ENCODE peak calls at places on chromosomes 4 and X, in five cellular contexts. N is GM10248, P is nephron progenitor cell, J is endothelial cell, A is bronchial epithelial cell. E is an unnamed sample.

GRCh38 chr4:48799157-48799556 is 19.1 kb upstream of the FRYL start:
- DNase-seq in N (no peak), A (no peak), J (no peak), P (no peak), E (no peak)

GRCh38 chr4:878796-879729 is 53.1 kb downstream of the GAK start:
- DNase-seq in N (no peak), J (no peak), P (no peak), A (no peak), E (no peak)

GRCh38 chrX:51893931-51894696 is 691 bp downstream of the MAGED1 start:
- DNase-seq in P (peak), A (no peak), N (no peak), J (peak), E (peak)

GRCh38 chr4:47326067-47326466 is 137.4 kb downstream of the COMMD8 start:
- DNase-seq in J (no peak), N (no peak), A (no peak), P (no peak), E (no peak)

GRCh38 chrX:128807367-128807766 is 715.9 kb downstream of the SMARCA1 start:
- DNase-seq in N (no peak), A (no peak), P (no peak), J (no peak), E (no peak)

GRCh38 chr4:68337004-68337403 is 12.9 kb downstream of the YTHDC1 start:
- DNase-seq in N (no peak), A (no peak), J (no peak), P (no peak), E (no peak)

GRCh38 chr4:86218721-86219481 is 141.0 kb downstream of the MAPK10 start:
- DNase-seq in A (peak), J (no peak), P (no peak), N (no peak), E (no peak)

GRCh38 chr4:172202480-172203076 is 389.4 kb downstream of the GALNTL6 start:
- DNase-seq in J (no peak), N (peak), P (no peak), A (peak), E (no peak)

GRCh38 chr4:100428051-100428450 is 89.8 kb downstream of the EMCN start:
- DNase-seq in P (no peak), J (no peak), N (no peak), A (peak), E (no peak)

GRCh38 chr4:179605196-179605595 is 2163.0 kb upstream of the AGA start:
- DNase-seq in P (no peak), J (no peak), A (no peak), N (no peak), E (no peak)

GRCh38 chr4:84324303-84324702 is 174.8 kb downstream of the NKX6-1 start:
- DNase-seq in P (no peak), N (no peak), A (no peak), J (no peak), E (no peak)

GRCh38 chr4:3280466-3280865 is 12.4 kb upstream of the RGS12 start:
- DNase-seq in N (no peak), P (no peak), A (no peak), J (no peak), E (no peak)

GRCh38 chrX:56397636-56398035 is 165.5 kb downstream of the KLF8 start:
- DNase-seq in P (no peak), N (no peak), A (no peak), J (no peak), E (no peak)

GRCh38 chr4:113691676-113692075 is 69.9 kb downstream of the CAMK2D start:
- DNase-seq in P (no peak), A (no peak), J (no peak), N (no peak), E (no peak)

GRCh38 chrX:46978341-46979291 is 66.4 kb downstream of the JADE3 start:
- DNase-seq in P (peak), J (peak), N (peak), A (peak), E (peak)

GRCh38 chrX:71545364-71545763 is 12.5 kb downstream of the OGT start:
- DNase-seq in P (no peak), A (no peak), J (no peak), N (no peak), E (no peak)

GRCh38 chrX:69387559-69388487 is 116.3 kb upstream of the NALF2 start:
- DNase-seq in A (peak), N (peak), J (peak), P (peak), E (peak)

GRCh38 chr4:136750898-136751297 is 781.4 kb downstream of the PCDH18 start:
- DNase-seq in N (no peak), P (no peak), J (no peak), A (peak), E (no peak)

GRCh38 chrX:2578864-2579263 is 78.1 kb upstream of the DHRSX start:
- DNase-seq in J (no peak), P (no peak), N (no peak), A (no peak), E (no peak)

GRCh38 chr4:122065915-122066314 is 86.2 kb upstream of the BLTP1 start:
- DNase-seq in J (no peak), A (no peak), P (no peak), N (no peak), E (peak)

GRCh38 chr4:117357422-117357821 is 272.0 kb upstream of the TRAM1L1 start:
- DNase-seq in A (no peak), J (no peak), P (no peak), N (no peak), E (peak)

GRCh38 chr4:163808091-163808490 is 313.6 kb downstream of the TMA16 start:
- DNase-seq in N (no peak), A (no peak), J (no peak), P (no peak), E (no peak)

GRCh38 chrX:153690466-153690865 is 2.7 kb downstream of the SLC6A8 start:
- DNase-seq in P (no peak), J (no peak), N (no peak), A (no peak), E (no peak)

GRCh38 chr4:150224896-150225591 is 146.8 kb downstream of the DCLK2 start:
- DNase-seq in N (no peak), A (peak), P (no peak), J (no peak), E (no peak)

GRCh38 chr4:77922158-77923094 is 59.8 kb downstream of the MRPL1 start:
- DNase-seq in A (peak), J (no peak), N (no peak), P (no peak), E (no peak)

GRCh38 chr4:75919914-75920313 is 17.7 kb upstream of the PPEF2 start:
- DNase-seq in N (no peak), J (no peak), A (no peak), P (no peak), E (peak)

GRCh38 chr4:39486221-39486804 is 27.5 kb downstream of the LIAS start:
- DNase-seq in A (no peak), P (no peak), J (no peak), N (no peak), E (no peak)

GRCh38 chrX:33725556-33726232 is 406.4 kb downstream of the FAM47A start:
- DNase-seq in N (no peak), J (peak), P (peak), A (peak), E (no peak)

GRCh38 chrX:129522184-129523059 is 868 bp downstream of the SMARCA1 start:
- DNase-seq in A (peak), P (peak), J (peak), N (peak), E (peak)

GRCh38 chrX:122133478-122133877 is 1050.6 kb upstream of the GRIA3 start:
- DNase-seq in P (no peak), J (no peak), N (no peak), A (no peak), E (no peak)

GRCh38 chrX:36898301-36898700 is 109.9 kb upstream of the FAM47C start:
- DNase-seq in P (no peak), J (no peak), A (peak), N (peak), E (no peak)
- TF ChIP-seq CTCF in P (peak), J (peak), A (peak), N (peak), E (peak)

GRCh38 chrX:49039598-49040375 is 3.4 kb downstream of the TFE3 start:
- DNase-seq in A (peak), N (no peak), P (peak), J (peak), E (peak)
- TF ChIP-seq CTCF in A (peak), N (no peak), P (no peak), J (no peak), E (no peak)

GRCh38 chr4:7703669-7704068 is 236.0 kb downstream of the AFAP1 start:
- DNase-seq in A (no peak), P (no peak), N (no peak), J (no peak), E (no peak)
- TF ChIP-seq CTCF in A (no peak), P (no peak), N (no peak), J (no peak), E (no peak)

DNA sequence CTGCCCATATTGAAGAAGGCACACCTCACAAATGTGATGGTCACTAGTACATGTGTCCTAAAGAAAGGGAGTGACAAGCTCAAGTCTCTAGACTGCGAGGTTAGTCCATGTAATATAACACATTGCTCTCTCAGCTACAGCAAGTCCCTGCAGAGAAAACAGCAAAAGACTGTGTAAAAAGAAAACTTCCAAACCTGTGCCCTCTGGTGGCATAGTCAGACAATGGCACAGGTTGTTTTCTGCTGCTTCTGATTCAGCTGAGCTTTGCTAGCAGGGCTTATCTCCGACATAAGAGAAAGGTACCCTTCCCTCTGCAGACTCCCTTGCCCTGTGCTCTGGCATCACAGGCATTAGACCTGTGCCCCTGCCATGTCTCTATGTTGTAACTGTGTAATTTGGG is 1.4 kb upstream of the SERPINA7 start:
- DNase-seq in N (no peak), A (peak), J (no peak), P (no peak), E (no peak)
- TF ChIP-seq CTCF in N (no peak), A (peak), J (no peak), P (peak), E (peak)

E was measured in glutamatergic neuron.